ENCODE peak calls at places on chromosomes 7 and 10, in four cellular contexts. D is MCF 10A, V is left cardiac atrium, N is memory B cell. B is an unnamed sample.

GRCh38 chr10:120511165-120511564 is 54.1 kb downstream of the PLPP4 start:
- DNase-seq in D (peak), V (no peak), N (no peak), B (peak)

GRCh38 chr7:74155810-74156395 is 18.3 kb upstream of the EIF4H start:
- DNase-seq in D (no peak), V (no peak), N (no peak), B (no peak)

GRCh38 chr10:10662720-10663467 is 354.8 kb upstream of the CELF2 start:
- DNase-seq in D (no peak), V (no peak), N (no peak), B (no peak)

GRCh38 chr10:62616885-62617635 is 187.5 kb upstream of the ADO start:
- DNase-seq in D (no peak), V (no peak), N (no peak), B (no peak)

GRCh38 chr7:153524070-153524601 is 528.1 kb upstream of the DPP6 start:
- DNase-seq in D (no peak), V (peak), N (no peak), B (no peak)

GRCh38 chr7:519974-520458 is 370 bp upstream of the PDGFA start:
- DNase-seq in D (peak), V (peak), N (no peak), B (peak)

GRCh38 chr7:44490351-44491200 is at the start of gene NUDCD3:
- DNase-seq in D (peak), V (peak), N (peak), B (peak)

GRCh38 chr7:118586248-118586647 is 361.7 kb downstream of the ANKRD7 start:
- DNase-seq in D (no peak), V (no peak), N (no peak), B (no peak)

GRCh38 chr7:84137812-84138211 is 56.8 kb downstream of the SEMA3A start:
- DNase-seq in D (no peak), V (no peak), N (no peak), B (no peak)

GRCh38 chr10:58044072-58044471 is 223.6 kb downstream of the IPMK start:
- DNase-seq in D (peak), V (no peak), N (no peak), B (peak)

GRCh38 chr10:125029584-125030242 is 87.8 kb downstream of the ZRANB1 start:
- DNase-seq in D (no peak), V (no peak), N (no peak), B (no peak)

GRCh38 chr10:101644002-101644401 is 51.0 kb downstream of the FBXW4 start:
- DNase-seq in D (no peak), V (no peak), N (no peak), B (no peak)

GRCh38 chr10:13945760-13946460 is 359.1 kb downstream of the PRPF18 start:
- DNase-seq in D (no peak), V (no peak), N (no peak), B (no peak)

GRCh38 chr7:62361-63116 is 129.8 kb upstream of the FAM20C start:
- DNase-seq in D (no peak), V (peak), N (no peak), B (no peak)

GRCh38 chr7:123999698-124000097 is 33.2 kb downstream of the TMEM229A start:
- DNase-seq in D (no peak), V (no peak), N (no peak), B (no peak)

GRCh38 chr7:1062296-1063294 is 18.2 kb downstream of the GPR146 start:
- DNase-seq in D (no peak), V (no peak), N (peak), B (no peak)

GRCh38 chr10:123800821-123801220 is 90.8 kb downstream of the CPXM2 start:
- DNase-seq in D (no peak), V (no peak), N (no peak), B (no peak)

GRCh38 chr7:8303904-8304528 is 42.0 kb upstream of the ICA1 start:
- DNase-seq in D (no peak), V (no peak), N (no peak), B (no peak)

GRCh38 chr10:132548869-132549268 is 11.3 kb downstream of the INPP5A start:
- DNase-seq in D (no peak), V (no peak), N (no peak), B (no peak)

GRCh38 chr10:7457478-7458316 is 46.9 kb upstream of the SFMBT2 start:
- DNase-seq in D (no peak), V (no peak), N (no peak), B (peak)

GRCh38 chr10:44016589-44017482 is 368.1 kb downstream of the CXCL12 start:
- DNase-seq in D (no peak), V (no peak), N (no peak), B (no peak)

GRCh38 chr10:73439055-73439454 is 5.7 kb upstream of the MSS51 start:
- DNase-seq in D (no peak), V (no peak), N (no peak), B (no peak)

GRCh38 chr10:71982269-71983178 is 18.3 kb downstream of the CHST3 start:
- DNase-seq in D (no peak), V (no peak), N (no peak), B (no peak)

GRCh38 chr7:27176962-27177794 is 3.1 kb upstream of the HOXA10 start:
- DNase-seq in D (no peak), V (no peak), N (no peak), B (no peak)

GRCh38 chr10:124943301-124944092 is 1.6 kb downstream of the ZRANB1 start:
- DNase-seq in D (peak), V (no peak), N (no peak), B (peak)

GRCh38 chr10:71765176-71765906 is 8.0 kb downstream of the VSIR start:
- DNase-seq in D (peak), V (no peak), N (no peak), B (no peak)

GRCh38 chr10:61905446-61905725 is 3.9 kb downstream of the ARID5B start:
- DNase-seq in D (no peak), V (no peak), N (no peak), B (no peak)

GRCh38 chr10:526651-527312 is 162.7 kb downstream of the DIP2C start:
- DNase-seq in D (peak), V (no peak), N (no peak), B (no peak)

GRCh38 chr7:94615641-94616040 is 40.3 kb downstream of the SGCE start:
- DNase-seq in D (no peak), V (no peak), N (no peak), B (no peak)

GRCh38 chr7:157077986-157078644 is 60.6 kb upstream of the UBE3C start:
- DNase-seq in D (no peak), V (no peak), N (no peak), B (no peak)

GRCh38 chr10:124641282-124642075 is 102.7 kb downstream of the FAM53B start:
- DNase-seq in D (peak), V (peak), N (peak), B (no peak)

GRCh38 chr7:135486258-135486657 is 23.6 kb downstream of the CNOT4 start:
- DNase-seq in D (no peak), V (no peak), N (no peak), B (no peak)

GRCh38 chr7:136998495-136998894 is 130.0 kb downstream of the CHRM2 start:
- DNase-seq in D (no peak), V (no peak), N (no peak), B (no peak)

GRCh38 chr10:44811072-44811471 is 100.1 kb upstream of the TMEM72 start:
- DNase-seq in D (no peak), V (no peak), N (no peak), B (no peak)

GRCh38 chr7:151895695-151896485 is 19.0 kb upstream of the PRKAG2 start:
- DNase-seq in D (peak), V (no peak), N (no peak), B (peak)